ENCODE peak calls at places on chromosomes 5 and 9, in five cellular contexts. One of them, this sample, is unnamed.

GRCh38 chr9:35627575-35627974 is 9.4 kb upstream of the CD72 start:
- DNase-seq in SK-N-SH: no peak
- DNase-seq in HCT116: no peak
- DNase-seq in OCI-LY7: no peak
- DNase-seq in GM23248: no peak
- DNase-seq in this sample: no peak

GRCh38 chr5:65914644-65915196 is 11.7 kb upstream of the ERBIN start:
- DNase-seq in SK-N-SH: no peak
- DNase-seq in HCT116: no peak
- DNase-seq in OCI-LY7: no peak
- DNase-seq in GM23248: no peak
- DNase-seq in this sample: no peak

GRCh38 chr5:169350759-169351240 is 49.9 kb upstream of the SLIT3 start:
- DNase-seq in SK-N-SH: peak; percentile 35
- DNase-seq in HCT116: peak; percentile 13
- DNase-seq in OCI-LY7: no peak
- DNase-seq in GM23248: peak; percentile 100
- DNase-seq in this sample: no peak

GRCh38 chr9:15121591-15121990 is 185.4 kb downstream of the TTC39B start:
- DNase-seq in SK-N-SH: no peak
- DNase-seq in HCT116: no peak
- DNase-seq in OCI-LY7: no peak
- DNase-seq in GM23248: no peak
- DNase-seq in this sample: no peak

GRCh38 chr5:127025507-127025906 is 4.9 kb downstream of the MARCHF3 start:
- DNase-seq in SK-N-SH: no peak
- DNase-seq in HCT116: no peak
- DNase-seq in OCI-LY7: no peak
- DNase-seq in GM23248: no peak
- DNase-seq in this sample: no peak

GRCh38 chr5:67092447-67093023 is 104.1 kb downstream of the CD180 start:
- DNase-seq in SK-N-SH: no peak
- DNase-seq in HCT116: no peak
- DNase-seq in OCI-LY7: no peak
- DNase-seq in GM23248: no peak
- DNase-seq in this sample: no peak

GRCh38 chr5:175654807-175655206 is 3.1 kb upstream of the HRH2 start:
- DNase-seq in SK-N-SH: no peak
- DNase-seq in HCT116: no peak
- DNase-seq in OCI-LY7: no peak
- DNase-seq in GM23248: no peak
- DNase-seq in this sample: peak; percentile 77

GRCh38 chr9:121121582-121122087 is 46.9 kb downstream of the CNTRL start:
- DNase-seq in SK-N-SH: peak; percentile 87
- DNase-seq in HCT116: peak; percentile 90
- DNase-seq in OCI-LY7: peak; percentile 89
- DNase-seq in GM23248: peak; percentile 99
- DNase-seq in this sample: peak; percentile 96

GRCh38 chr9:65411336-65411735 is 126.3 kb upstream of the FOXD4L5 start:
- DNase-seq in SK-N-SH: no peak
- DNase-seq in HCT116: no peak
- DNase-seq in OCI-LY7: no peak
- DNase-seq in GM23248: no peak
- DNase-seq in this sample: no peak

GRCh38 chr5:40436535-40437237 is 243.0 kb upstream of the PTGER4 start:
- DNase-seq in SK-N-SH: no peak
- DNase-seq in HCT116: no peak
- DNase-seq in OCI-LY7: no peak
- DNase-seq in GM23248: no peak
- DNase-seq in this sample: no peak

GRCh38 chr5:146283344-146283761 is 55.3 kb upstream of the POU4F3 start:
- DNase-seq in SK-N-SH: no peak
- DNase-seq in HCT116: peak; percentile 86
- DNase-seq in OCI-LY7: no peak
- DNase-seq in GM23248: peak; percentile 82
- DNase-seq in this sample: no peak

GRCh38 chr9:134984372-134985240 is 66.9 kb upstream of the FCN1 start:
- DNase-seq in SK-N-SH: peak; percentile 53
- DNase-seq in HCT116: no peak
- DNase-seq in OCI-LY7: no peak
- DNase-seq in GM23248: no peak
- DNase-seq in this sample: no peak

GRCh38 chr5:669111-669841 is 23.9 kb downstream of the TPPP start:
- DNase-seq in SK-N-SH: peak; percentile 71
- DNase-seq in HCT116: no peak
- DNase-seq in OCI-LY7: peak; percentile 22
- DNase-seq in GM23248: peak; percentile 42
- DNase-seq in this sample: no peak

DNA sequence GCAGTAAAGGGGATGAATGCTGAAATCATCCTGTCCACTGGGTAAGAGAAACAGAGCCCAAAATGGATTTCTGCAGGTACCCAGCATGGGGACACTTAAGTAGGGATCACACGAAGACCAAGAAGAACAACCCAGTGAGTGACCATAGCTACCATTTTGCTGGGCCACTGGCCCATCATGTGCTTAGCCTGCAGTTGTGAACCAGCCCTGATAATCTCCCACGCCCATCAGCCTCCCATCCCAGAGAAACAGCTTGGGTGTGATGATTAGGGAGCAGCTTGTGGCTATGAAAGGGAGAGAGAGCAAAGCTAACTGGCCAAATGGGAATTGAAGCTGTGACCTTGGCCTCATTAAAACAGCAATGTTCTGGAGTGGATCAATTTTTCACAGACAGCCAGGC is 138.5 kb downstream of the SLC24A2 start:
- DNase-seq in SK-N-SH: no peak
- DNase-seq in HCT116: no peak
- DNase-seq in OCI-LY7: no peak
- DNase-seq in GM23248: no peak
- DNase-seq in this sample: no peak
- TF ChIP-seq EZH2phosphoT487 in SK-N-SH: no peak
- TF ChIP-seq EZH2phosphoT487 in HCT116: no peak
- TF ChIP-seq EZH2phosphoT487 in OCI-LY7: no peak
- TF ChIP-seq EZH2phosphoT487 in GM23248: no peak
- TF ChIP-seq EZH2phosphoT487 in this sample: no peak

GRCh38 chr5:140969880-140970279 is 3.6 kb downstream of the PCDHAC2 start:
- DNase-seq in SK-N-SH: no peak
- DNase-seq in HCT116: no peak
- DNase-seq in OCI-LY7: no peak
- DNase-seq in GM23248: no peak
- DNase-seq in this sample: no peak

GRCh38 chr5:140977003-140977402 is 10.7 kb downstream of the PCDHAC2 start:
- DNase-seq in SK-N-SH: no peak
- DNase-seq in HCT116: no peak
- DNase-seq in OCI-LY7: no peak
- DNase-seq in GM23248: peak; percentile 29
- DNase-seq in this sample: no peak

GRCh38 chr5:140978260-140978659 is 12.0 kb downstream of the PCDHAC2 start:
- DNase-seq in SK-N-SH: peak; percentile 50
- DNase-seq in HCT116: no peak
- DNase-seq in OCI-LY7: no peak
- DNase-seq in GM23248: no peak
- DNase-seq in this sample: no peak

GRCh38 chr5:140978987-140979386 is 12.7 kb downstream of the PCDHAC2 start:
- DNase-seq in SK-N-SH: no peak
- DNase-seq in HCT116: no peak
- DNase-seq in OCI-LY7: no peak
- DNase-seq in GM23248: no peak
- DNase-seq in this sample: no peak

GRCh38 chr5:140973550-140973949 is 7.3 kb downstream of the PCDHAC2 start:
- DNase-seq in SK-N-SH: peak; percentile 50
- DNase-seq in HCT116: no peak
- DNase-seq in OCI-LY7: no peak
- DNase-seq in GM23248: no peak
- DNase-seq in this sample: no peak
- TF ChIP-seq EZH2phosphoT487 in SK-N-SH: no peak
- TF ChIP-seq EZH2phosphoT487 in HCT116: no peak
- TF ChIP-seq EZH2phosphoT487 in OCI-LY7: no peak
- TF ChIP-seq EZH2phosphoT487 in GM23248: no peak
- TF ChIP-seq EZH2phosphoT487 in this sample: no peak

GRCh38 chr5:3325206-3325605 is 270.4 kb upstream of the IRX1 start:
- DNase-seq in SK-N-SH: no peak
- DNase-seq in HCT116: no peak
- DNase-seq in OCI-LY7: no peak
- DNase-seq in GM23248: peak; percentile 62
- DNase-seq in this sample: no peak
- TF ChIP-seq EZH2phosphoT487 in SK-N-SH: no peak
- TF ChIP-seq EZH2phosphoT487 in HCT116: no peak
- TF ChIP-seq EZH2phosphoT487 in OCI-LY7: no peak
- TF ChIP-seq EZH2phosphoT487 in GM23248: no peak
- TF ChIP-seq EZH2phosphoT487 in this sample: no peak

GRCh38 chr9:91036826-91037510 is 235.3 kb downstream of the SYK start:
- DNase-seq in SK-N-SH: peak; percentile 88
- DNase-seq in HCT116: peak; percentile 47
- DNase-seq in OCI-LY7: peak; percentile 72
- DNase-seq in GM23248: peak; percentile 90
- DNase-seq in this sample: no peak
- TF ChIP-seq EZH2phosphoT487 in SK-N-SH: no peak
- TF ChIP-seq EZH2phosphoT487 in HCT116: no peak
- TF ChIP-seq EZH2phosphoT487 in OCI-LY7: no peak
- TF ChIP-seq EZH2phosphoT487 in GM23248: no peak
- TF ChIP-seq EZH2phosphoT487 in this sample: no peak

GRCh38 chr5:143562935-143563334 is 159.4 kb upstream of the NR3C1 start:
- DNase-seq in SK-N-SH: no peak
- DNase-seq in HCT116: no peak
- DNase-seq in OCI-LY7: no peak
- DNase-seq in GM23248: peak; percentile 75
- DNase-seq in this sample: no peak
- TF ChIP-seq EZH2phosphoT487 in SK-N-SH: no peak
- TF ChIP-seq EZH2phosphoT487 in HCT116: no peak
- TF ChIP-seq EZH2phosphoT487 in OCI-LY7: no peak
- TF ChIP-seq EZH2phosphoT487 in GM23248: no peak
- TF ChIP-seq EZH2phosphoT487 in this sample: no peak

DNA sequence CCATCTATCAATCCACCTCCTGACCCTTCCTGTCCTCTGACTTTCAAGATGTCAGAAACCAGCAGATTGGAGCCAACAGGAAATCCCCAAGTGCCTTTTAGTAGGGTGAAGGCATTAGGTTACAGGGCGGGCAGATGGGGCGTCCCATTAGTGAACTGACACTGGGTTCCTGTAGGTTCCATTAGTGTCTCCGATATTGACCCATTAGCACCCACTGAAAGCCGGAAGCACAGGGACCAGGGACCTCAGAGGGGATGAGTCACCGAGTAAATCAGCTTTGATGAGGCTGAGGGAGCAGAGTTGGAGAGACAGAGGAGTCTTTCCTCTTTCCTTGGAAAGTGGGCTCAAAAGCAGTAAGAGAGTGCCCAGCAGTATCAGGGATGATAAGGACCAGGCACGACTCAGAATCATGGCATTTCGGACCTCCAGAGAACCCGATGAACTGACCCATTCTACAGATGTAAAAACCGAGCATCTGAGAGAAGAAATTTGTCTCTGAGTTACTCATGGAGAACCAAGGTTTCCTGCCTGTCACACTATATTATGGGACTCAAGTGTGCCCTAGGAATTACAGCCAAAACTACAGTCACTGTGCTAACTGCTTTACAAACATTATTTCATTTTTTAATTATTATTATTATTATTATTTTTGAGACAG is 47.2 kb upstream of the FABP6 start:
- DNase-seq in SK-N-SH: no peak
- DNase-seq in HCT116: no peak
- DNase-seq in OCI-LY7: no peak
- DNase-seq in GM23248: peak; percentile 41
- DNase-seq in this sample: no peak
- TF ChIP-seq EZH2phosphoT487 in SK-N-SH: no peak
- TF ChIP-seq EZH2phosphoT487 in HCT116: no peak
- TF ChIP-seq EZH2phosphoT487 in OCI-LY7: no peak
- TF ChIP-seq EZH2phosphoT487 in GM23248: no peak
- TF ChIP-seq EZH2phosphoT487 in this sample: no peak

GRCh38 chr5:36708996-36709395 is 102.6 kb downstream of the SLC1A3 start:
- DNase-seq in SK-N-SH: no peak
- DNase-seq in HCT116: no peak
- DNase-seq in OCI-LY7: no peak
- DNase-seq in GM23248: no peak
- DNase-seq in this sample: no peak
- TF ChIP-seq EZH2phosphoT487 in SK-N-SH: no peak
- TF ChIP-seq EZH2phosphoT487 in HCT116: no peak
- TF ChIP-seq EZH2phosphoT487 in OCI-LY7: no peak
- TF ChIP-seq EZH2phosphoT487 in GM23248: no peak
- TF ChIP-seq EZH2phosphoT487 in this sample: no peak

GRCh38 chr5:84480873-84481637 is 96.4 kb upstream of the EDIL3 start:
- DNase-seq in SK-N-SH: no peak
- DNase-seq in HCT116: no peak
- DNase-seq in OCI-LY7: no peak
- DNase-seq in GM23248: no peak
- DNase-seq in this sample: no peak

GRCh38 chr5:84474126-84474525 is 89.4 kb upstream of the EDIL3 start:
- DNase-seq in SK-N-SH: no peak
- DNase-seq in HCT116: no peak
- DNase-seq in OCI-LY7: no peak
- DNase-seq in GM23248: no peak
- DNase-seq in this sample: no peak

GRCh38 chr5:84477485-84477884 is 92.8 kb upstream of the EDIL3 start:
- DNase-seq in SK-N-SH: no peak
- DNase-seq in HCT116: no peak
- DNase-seq in OCI-LY7: no peak
- DNase-seq in GM23248: no peak
- DNase-seq in this sample: peak; percentile 73

DNA sequence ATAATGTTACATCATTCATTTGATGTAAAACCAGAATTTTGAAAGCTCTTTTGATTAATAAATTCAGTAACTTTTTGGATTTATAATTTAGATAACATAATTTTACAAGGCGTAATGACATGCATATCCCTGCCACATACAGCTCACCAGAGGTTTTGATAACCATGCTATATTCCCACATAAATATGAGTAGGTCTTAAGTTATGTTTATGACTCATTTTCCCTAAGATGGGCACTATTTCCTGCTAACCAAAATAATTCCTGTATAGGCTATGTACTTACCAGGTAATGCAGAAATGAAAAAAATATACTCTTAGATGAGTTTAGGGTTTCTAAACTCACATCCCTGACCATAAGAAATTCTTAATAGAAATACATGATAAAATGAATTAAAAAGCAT is 93.9 kb upstream of the EDIL3 start:
- DNase-seq in SK-N-SH: no peak
- DNase-seq in HCT116: no peak
- DNase-seq in OCI-LY7: no peak
- DNase-seq in GM23248: no peak
- DNase-seq in this sample: no peak
- TF ChIP-seq EZH2phosphoT487 in SK-N-SH: no peak
- TF ChIP-seq EZH2phosphoT487 in HCT116: no peak
- TF ChIP-seq EZH2phosphoT487 in OCI-LY7: no peak
- TF ChIP-seq EZH2phosphoT487 in GM23248: no peak
- TF ChIP-seq EZH2phosphoT487 in this sample: no peak